ENCODE peak calls at places on chromosome X, in eight cellular contexts. H is neuronal stem cell; P is RPMI7951; A is chondrocyte; W is iris pigment epithelial cell; V is NCI-H1092; Z is T-helper 2 cell; J is stimulated activated CD4-positive, alpha-beta T cell treated with anti-CD3 and anti-CD28 coated beads, Interleukin-2, amount 100 ng/mL, for 24 hours. F is an unnamed sample.

GRCh38 chrX:40094041-40094899 is 3.5 kb downstream of the BCOR start:
- DNase-seq in H (no peak), P (peak; percentile 68), A (no peak), W (peak; percentile 49), V (no peak), Z (no peak), J (peak; percentile 39), F (peak; percentile 40)

GRCh38 chrX:52082578-52082977 is 13.6 kb upstream of the MAGED4B start:
- DNase-seq in H (no peak), P (peak; percentile 70), A (no peak), W (peak; percentile 3), V (no peak), Z (no peak), J (no peak), F (no peak)

GRCh38 chrX:84046403-84046984 is 141.5 kb downstream of the RPS6KA6 start:
- DNase-seq in H (peak; percentile 20), P (peak; percentile 0), A (peak; percentile 30), W (peak; percentile 33), V (no peak), Z (no peak), J (no peak), F (no peak)

GRCh38 chrX:39582091-39582490 is 515.7 kb downstream of the BCOR start:
- DNase-seq in H (no peak), P (peak; percentile 83), A (no peak), W (no peak), V (no peak), Z (no peak), J (no peak), F (no peak)

GRCh38 chrX:39643533-39643932 is 454.2 kb downstream of the BCOR start:
- DNase-seq in H (no peak), P (no peak), A (no peak), W (no peak), V (no peak), Z (no peak), J (no peak), F (no peak)

GRCh38 chrX:261167-261857 is 19.9 kb upstream of the PLCXD1 start:
- DNase-seq in H (no peak), P (no peak), A (peak; percentile 86), W (peak; percentile 28), V (no peak), Z (no peak), J (peak; percentile 11), F (no peak)

GRCh38 chrX:82196866-82197265 is 995.0 kb downstream of the SH3BGRL start:
- DNase-seq in H (no peak), P (no peak), A (no peak), W (no peak), V (no peak), Z (no peak), J (no peak), F (no peak)

GRCh38 chrX:39848900-39849299 is 248.9 kb downstream of the BCOR start:
- DNase-seq in H (no peak), P (peak; percentile 79), A (no peak), W (peak; percentile 83), V (no peak), Z (no peak), J (no peak), F (peak; percentile 56)

GRCh38 chrX:64394874-64395567 is at the start of gene MTMR8:
- DNase-seq in H (peak; percentile 54), P (peak; percentile 45), A (peak; percentile 71), W (no peak), V (peak; percentile 43), Z (peak; percentile 69), J (peak; percentile 77), F (peak; percentile 60)

GRCh38 chrX:134607523-134607922 is 50.7 kb downstream of the PLAC1 start:
- DNase-seq in H (no peak), P (no peak), A (no peak), W (no peak), V (no peak), Z (no peak), J (no peak), F (no peak)

GRCh38 chrX:78555401-78555980 is 103.6 kb downstream of the RTL3 start:
- DNase-seq in H (no peak), P (peak; percentile 13), A (no peak), W (peak; percentile 1), V (no peak), Z (no peak), J (no peak), F (no peak)

GRCh38 chrX:10028283-10029104 is 61.3 kb downstream of the CLDN34 start:
- DNase-seq in H (no peak), P (no peak), A (no peak), W (no peak), V (no peak), Z (no peak), J (no peak), F (no peak)

GRCh38 chrX:43493751-43494150 is 162.3 kb upstream of the MAOA start:
- DNase-seq in H (no peak), P (no peak), A (no peak), W (no peak), V (no peak), Z (no peak), J (no peak), F (no peak)

GRCh38 chrX:18441780-18442367 is 16.5 kb downstream of the CDKL5 start:
- DNase-seq in H (no peak), P (no peak), A (no peak), W (no peak), V (no peak), Z (no peak), J (no peak), F (no peak)

GRCh38 chrX:47571215-47571614 is 10.2 kb downstream of the ARAF start:
- DNase-seq in H (no peak), P (no peak), A (no peak), W (no peak), V (no peak), Z (no peak), J (no peak), F (no peak)

GRCh38 chrX:13102636-13103035 is 58.2 kb upstream of the FAM9C start:
- DNase-seq in H (no peak), P (peak; percentile 27), A (no peak), W (peak; percentile 50), V (no peak), Z (no peak), J (no peak), F (no peak)

GRCh38 chrX:69192603-69193002 is 27.4 kb upstream of the PJA1 start:
- DNase-seq in H (no peak), P (no peak), A (no peak), W (no peak), V (no peak), Z (no peak), J (no peak), F (no peak)

GRCh38 chrX:31837445-31837844 is 765.6 kb upstream of the FTHL17 start:
- DNase-seq in H (no peak), P (no peak), A (no peak), W (no peak), V (no peak), Z (no peak), J (no peak), F (no peak)

GRCh38 chrX:100413231-100413630 is 3.2 kb upstream of the PCDH19 start:
- DNase-seq in H (no peak), P (peak; percentile 38), A (no peak), W (peak; percentile 63), V (peak; percentile 50), Z (no peak), J (no peak), F (no peak)

GRCh38 chrX:87924619-87925018 is 407.0 kb downstream of the KLHL4 start:
- DNase-seq in H (no peak), P (no peak), A (no peak), W (no peak), V (no peak), Z (no peak), J (no peak), F (no peak)

GRCh38 chrX:46502848-46503247 is 42.4 kb downstream of the ZNF674 start:
- DNase-seq in H (no peak), P (no peak), A (no peak), W (no peak), V (no peak), Z (no peak), J (no peak), F (no peak)

GRCh38 chrX:38859602-38860001 is 58.3 kb downstream of the MID1IP1 start:
- DNase-seq in H (no peak), P (peak; percentile 50), A (no peak), W (peak; percentile 14), V (no peak), Z (no peak), J (no peak), F (no peak)

GRCh38 chrX:71493111-71493613 is 39.7 kb upstream of the OGT start:
- DNase-seq in H (no peak), P (no peak), A (no peak), W (peak; percentile 33), V (no peak), Z (no peak), J (no peak), F (peak; percentile 60)

GRCh38 chrX:29787666-29788065 is 427.7 kb upstream of the MAGEB2 start:
- DNase-seq in H (no peak), P (no peak), A (no peak), W (peak; percentile 33), V (no peak), Z (no peak), J (no peak), F (no peak)

GRCh38 chrX:28487818-28488217 is 99.4 kb upstream of the IL1RAPL1 start:
- DNase-seq in H (no peak), P (no peak), A (no peak), W (no peak), V (no peak), Z (no peak), J (no peak), F (no peak)

GRCh38 chrX:13418126-13419091 is 98.6 kb upstream of the ATXN3L start:
- DNase-seq in H (no peak), P (peak; percentile 69), A (no peak), W (no peak), V (no peak), Z (no peak), J (no peak), F (no peak)

GRCh38 chrX:50814701-50815476 is 895 bp upstream of the SHROOM4 start:
- DNase-seq in H (no peak), P (peak; percentile 10), A (no peak), W (peak; percentile 54), V (no peak), Z (no peak), J (no peak), F (no peak)

GRCh38 chrX:133369065-133369464 is 46.2 kb downstream of the GPC4 start:
- DNase-seq in H (no peak), P (no peak), A (no peak), W (no peak), V (no peak), Z (no peak), J (no peak), F (no peak)

GRCh38 chrX:78119521-78120227 is 15.6 kb downstream of the PGK1 start:
- DNase-seq in H (no peak), P (no peak), A (no peak), W (no peak), V (no peak), Z (no peak), J (no peak), F (no peak)

GRCh38 chrX:136166221-136166855 is 19.0 kb downstream of the FHL1 start:
- DNase-seq in H (no peak), P (peak; percentile 33), A (no peak), W (peak; percentile 58), V (no peak), Z (no peak), J (no peak), F (peak; percentile 39)

F was measured in uterus.